ENCODE peak calls at places on chromosomes 7 and 10, in ten cellular contexts. K, I, P, F, L, C, N, E, S and U are unnamed samples.

GRCh38 chr7:33157781-33158180 is 28.4 kb downstream of the BBS9 start:
- DNase-seq in K (no peak), I (no peak), P (no peak), F (no peak), L (no peak), C (no peak), N (no peak), E (no peak), S (no peak), U (no peak)

GRCh38 chr10:70528726-70529362 is 50.3 kb downstream of the PALD1 start:
- DNase-seq in K (no peak), I (no peak), P (no peak), F (no peak), L (no peak), C (no peak), N (no peak), E (no peak), S (no peak), U (peak; percentile 14)

GRCh38 chr10:52908483-52908882 is 135.9 kb upstream of the MBL2 start:
- DNase-seq in K (no peak), I (no peak), P (no peak), F (no peak), L (no peak), C (no peak), N (no peak), E (no peak), S (no peak), U (no peak)

GRCh38 chr10:103500481-103500880 is 7.0 kb downstream of the NEURL1 start:
- DNase-seq in K (no peak), I (no peak), P (no peak), F (no peak), L (no peak), C (no peak), N (no peak), E (no peak), S (no peak), U (no peak)

GRCh38 chr7:21140622-21141021 is 287.3 kb upstream of the SP4 start:
- DNase-seq in K (no peak), I (no peak), P (no peak), F (peak; percentile 22), L (no peak), C (no peak), N (no peak), E (no peak), S (no peak), U (peak; percentile 38)

GRCh38 chr7:139823855-139824670 is 5.0 kb upstream of the TBXAS1 start:
- DNase-seq in K (no peak), I (no peak), P (no peak), F (no peak), L (no peak), C (no peak), N (no peak), E (no peak), S (no peak), U (no peak)

GRCh38 chr10:26859241-26860025 is 1.3 kb downstream of the ABI1 start:
- DNase-seq in K (no peak), I (no peak), P (no peak), F (no peak), L (no peak), C (no peak), N (no peak), E (no peak), S (no peak), U (no peak)

GRCh38 chr7:43888983-43889945 is 17.1 kb downstream of the URGCP start:
- DNase-seq in K (no peak), I (no peak), P (no peak), F (no peak), L (no peak), C (no peak), N (no peak), E (no peak), S (no peak), U (no peak)

GRCh38 chr7:156898938-156899337 is 6.0 kb upstream of the LMBR1 start:
- DNase-seq in K (no peak), I (no peak), P (no peak), F (no peak), L (no peak), C (no peak), N (no peak), E (no peak), S (no peak), U (no peak)

GRCh38 chr10:87752571-87752970 is 65.5 kb downstream of the ATAD1 start:
- DNase-seq in K (no peak), I (no peak), P (no peak), F (no peak), L (no peak), C (no peak), N (no peak), E (no peak), S (no peak), U (no peak)

GRCh38 chr10:80041162-80041561 is 37.3 kb upstream of the TMEM254 start:
- DNase-seq in K (no peak), I (no peak), P (no peak), F (no peak), L (no peak), C (no peak), N (no peak), E (no peak), S (no peak), U (no peak)

GRCh38 chr10:118594392-118595063 is 920 bp downstream of the PRLHR start:
- DNase-seq in K (no peak), I (no peak), P (no peak), F (no peak), L (peak; percentile 32), C (no peak), N (no peak), E (peak; percentile 51), S (peak; percentile 51), U (no peak)

GRCh38 chr10:62277946-62278345 is 9.3 kb upstream of the RTKN2 start:
- DNase-seq in K (no peak), I (no peak), P (no peak), F (no peak), L (no peak), C (no peak), N (no peak), E (no peak), S (no peak), U (no peak)

GRCh38 chr7:52779004-52779403 is 256.4 kb upstream of the POM121L12 start:
- DNase-seq in K (no peak), I (no peak), P (no peak), F (no peak), L (no peak), C (no peak), N (no peak), E (no peak), S (no peak), U (no peak)

GRCh38 chr10:120988751-120989150 is 137.6 kb downstream of the WDR11 start:
- DNase-seq in K (no peak), I (no peak), P (no peak), F (no peak), L (peak; percentile 10), C (no peak), N (no peak), E (no peak), S (no peak), U (no peak)

GRCh38 chr10:94217431-94217830 is 145.3 kb downstream of the NOC3L start:
- DNase-seq in K (no peak), I (no peak), P (no peak), F (no peak), L (no peak), C (no peak), N (no peak), E (no peak), S (no peak), U (no peak)

GRCh38 chr10:131500892-131501291 is 189.4 kb upstream of the TCERG1L start:
- DNase-seq in K (no peak), I (no peak), P (no peak), F (no peak), L (no peak), C (no peak), N (no peak), E (no peak), S (no peak), U (no peak)

GRCh38 chr10:6204341-6205191 is 1.8 kb downstream of the PFKFB3 start:
- DNase-seq in K (peak; percentile 88), I (peak; percentile 73), P (peak; percentile 73), F (peak; percentile 32), L (peak; percentile 69), C (peak; percentile 45), N (no peak), E (peak; percentile 76), S (peak; percentile 85), U (no peak)

DNA sequence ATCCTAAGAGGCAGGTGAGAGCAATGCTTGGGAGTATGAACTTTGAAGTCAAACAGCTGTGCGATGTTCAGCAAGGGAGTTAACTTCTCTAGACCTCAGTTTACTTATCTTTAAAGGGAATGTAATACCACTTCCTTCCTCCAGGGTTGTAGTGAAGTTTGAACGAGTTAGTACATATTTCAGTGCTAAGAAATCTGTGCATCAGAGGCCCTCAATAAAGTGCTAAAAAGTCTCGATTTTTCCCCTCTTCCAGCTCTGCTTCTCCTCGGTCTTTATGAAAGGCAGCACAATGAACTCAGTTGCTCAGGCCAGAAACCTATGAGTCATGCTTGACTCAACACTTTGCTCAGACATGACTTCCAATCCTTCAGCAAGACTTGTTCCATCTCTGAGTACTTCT is 418.9 kb downstream of the MDFIC start:
- DNase-seq in K (no peak), I (no peak), P (no peak), F (no peak), L (no peak), C (peak; percentile 16), N (peak; percentile 39), E (no peak), S (no peak), U (no peak)
- TF ChIP-seq CTCF in K (no peak), I (no peak), P (no peak), F (no peak), L (no peak), C (no peak), N (peak; percentile 23), E (peak; percentile 9), S (no peak), U (no peak)

GRCh38 chr10:89224697-89225443 is 17.8 kb upstream of the CH25H start:
- DNase-seq in K (no peak), I (no peak), P (no peak), F (no peak), L (no peak), C (no peak), N (no peak), E (no peak), S (no peak), U (no peak)
- H3K4me3 ChIP-seq in K (no peak overlapping the region), I (no peak overlapping the region), P (no peak overlapping the region), F (no peak overlapping the region), L (no peak overlapping the region), C (no peak overlapping the region), N (no peak overlapping the region), E (peak overlapping the region; percentile 21), S (no peak overlapping the region), U (no peak overlapping the region)

GRCh38 chr7:14637968-14638367 is 264.6 kb downstream of the DGKB start:
- DNase-seq in K (no peak), I (no peak), P (no peak), F (no peak), L (no peak), C (no peak), N (no peak), E (no peak), S (no peak), U (no peak)
- TF ChIP-seq CTCF in K (peak; percentile 22), I (no peak), P (no peak), F (no peak), L (no peak), C (no peak), N (no peak), E (no peak), S (no peak), U (no peak)

DNA sequence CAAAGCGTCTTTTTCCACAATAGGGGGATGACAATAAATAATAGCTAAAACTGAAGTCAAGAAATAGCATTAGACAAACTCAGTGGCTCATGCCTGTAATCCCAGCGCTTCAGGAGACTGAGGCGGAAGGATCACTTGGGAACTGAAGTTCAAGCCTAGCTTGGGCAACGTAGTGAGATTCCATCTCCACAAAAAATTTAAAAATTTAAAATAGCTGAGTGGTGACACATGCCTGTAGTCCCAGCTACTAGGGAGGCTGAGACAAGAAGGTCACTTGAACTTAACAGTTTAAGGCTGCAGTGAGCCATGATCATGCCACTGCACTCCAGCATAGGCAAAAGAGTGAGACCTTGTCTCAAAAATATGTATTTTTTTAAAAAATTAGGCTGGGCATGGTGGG is 107.9 kb downstream of the AKR1D1 start:
- DNase-seq in K (no peak), I (no peak), P (no peak), F (no peak), L (no peak), C (no peak), N (no peak), E (no peak), S (no peak), U (no peak)
- H3K4me3 ChIP-seq in K (no peak overlapping the region), I (no peak overlapping the region), P (no peak overlapping the region), F (no peak overlapping the region), L (no peak overlapping the region), C (no peak overlapping the region), N (no peak overlapping the region), E (no peak overlapping the region), S (no peak overlapping the region), U (no peak overlapping the region)